ENCODE peak calls at places on chromosomes 4 and X, in six cellular contexts. Z, A, L, B, I and T are unnamed samples.

GRCh38 chrX:97740044-97740443 is 856.3 kb downstream of the RPA4 start:
- DNase-seq in L (no peak), B (no peak), Z (no peak), I (no peak), A (no peak), T (peak; percentile 16)

GRCh38 chr4:143700060-143700419 is 435 bp downstream of the FREM3 start:
- DNase-seq in B (no peak), L (peak; percentile 12), I (no peak), Z (peak; percentile 59), A (no peak), T (no peak)

GRCh38 chrX:40171513-40172168 is 73.9 kb upstream of the BCOR start:
- DNase-seq in A (no peak), I (no peak), L (no peak), Z (peak; percentile 65), B (no peak), T (no peak)

GRCh38 chr4:54877006-54877405 is 219.2 kb downstream of the KIT start:
- DNase-seq in L (no peak), I (no peak), Z (no peak), B (no peak), A (no peak), T (no peak)

GRCh38 chrX:39059866-39060265 is 258.6 kb downstream of the MID1IP1 start:
- DNase-seq in I (no peak), A (no peak), L (no peak), B (no peak), Z (no peak), T (no peak)

GRCh38 chr4:123340381-123340701 is 56.3 kb upstream of the SPRY1 start:
- DNase-seq in Z (no peak), B (no peak), I (no peak), L (peak; percentile 22), A (peak; percentile 78), T (peak; percentile 87)

GRCh38 chr4:40247350-40247749 is 50.5 kb downstream of the RHOH start:
- DNase-seq in A (no peak), Z (no peak), I (no peak), L (no peak), B (no peak), T (no peak)

GRCh38 chr4:55336138-55337034 is 9.7 kb upstream of the SRD5A3 start:
- DNase-seq in B (no peak), A (no peak), I (peak; percentile 22), L (no peak), Z (no peak), T (no peak)

GRCh38 chrX:152641996-152642395 is 4.3 kb downstream of the GABRQ start:
- DNase-seq in L (no peak), Z (no peak), A (no peak), I (peak; percentile 6), B (no peak), T (no peak)

DNA sequence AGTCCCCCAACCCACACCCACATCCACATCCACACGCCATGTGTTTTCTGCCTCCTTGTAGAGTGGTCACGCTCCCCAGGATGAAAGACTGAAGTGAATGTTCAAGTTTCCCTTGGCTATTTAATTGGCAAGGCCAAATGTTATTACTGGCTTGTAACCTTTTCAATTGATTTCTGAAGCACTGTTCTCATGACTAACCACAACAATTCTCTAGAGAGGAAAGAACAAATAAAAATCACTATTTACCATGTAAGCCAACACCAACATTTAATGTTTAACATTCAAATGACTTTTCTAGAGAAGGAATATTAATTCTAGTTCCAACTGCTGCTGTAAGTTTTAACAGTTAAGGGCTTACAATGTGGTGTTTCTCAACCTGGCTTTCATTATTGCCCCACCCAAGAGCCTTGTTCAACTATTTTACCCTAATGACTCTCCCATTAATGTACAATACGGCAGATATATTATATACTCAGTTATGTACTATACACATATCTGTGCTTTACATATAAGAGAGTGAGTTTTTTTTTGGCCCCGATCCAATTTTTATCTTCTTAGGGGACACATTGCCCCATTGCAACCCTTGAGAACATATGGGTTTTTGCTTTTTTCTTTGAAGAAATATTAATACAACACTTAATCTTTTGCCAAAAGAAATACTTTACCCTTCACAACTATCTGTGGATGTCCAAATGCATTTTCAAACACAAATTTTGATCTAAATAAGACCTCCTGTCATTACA is 46.5 kb downstream of the RELL1 start:
- DNase-seq in B (no peak), Z (no peak), L (no peak), A (no peak), I (no peak), T (no peak)
- H3K27ac ChIP-seq in B (no peak overlapping the region), Z (no peak overlapping the region), L (no peak overlapping the region), A (no peak overlapping the region), I (no peak overlapping the region), T (no peak overlapping the region)

GRCh38 chr4:3835527-3836040 is 69.4 kb downstream of the ADRA2C start:
- DNase-seq in L (no peak), I (no peak), B (no peak), A (no peak), Z (no peak), T (no peak)

GRCh38 chr4:3834921-3835521 is 68.8 kb downstream of the ADRA2C start:
- DNase-seq in L (no peak), B (no peak), A (peak; percentile 45), I (no peak), Z (no peak), T (no peak)

GRCh38 chr4:3832536-3833220 is 66.5 kb downstream of the ADRA2C start:
- DNase-seq in I (no peak), L (no peak), B (no peak), A (no peak), Z (peak; percentile 32), T (no peak)

GRCh38 chr4:3833326-3833989 is 67.3 kb downstream of the ADRA2C start:
- DNase-seq in I (no peak), Z (no peak), B (no peak), L (no peak), A (no peak), T (no peak)

DNA sequence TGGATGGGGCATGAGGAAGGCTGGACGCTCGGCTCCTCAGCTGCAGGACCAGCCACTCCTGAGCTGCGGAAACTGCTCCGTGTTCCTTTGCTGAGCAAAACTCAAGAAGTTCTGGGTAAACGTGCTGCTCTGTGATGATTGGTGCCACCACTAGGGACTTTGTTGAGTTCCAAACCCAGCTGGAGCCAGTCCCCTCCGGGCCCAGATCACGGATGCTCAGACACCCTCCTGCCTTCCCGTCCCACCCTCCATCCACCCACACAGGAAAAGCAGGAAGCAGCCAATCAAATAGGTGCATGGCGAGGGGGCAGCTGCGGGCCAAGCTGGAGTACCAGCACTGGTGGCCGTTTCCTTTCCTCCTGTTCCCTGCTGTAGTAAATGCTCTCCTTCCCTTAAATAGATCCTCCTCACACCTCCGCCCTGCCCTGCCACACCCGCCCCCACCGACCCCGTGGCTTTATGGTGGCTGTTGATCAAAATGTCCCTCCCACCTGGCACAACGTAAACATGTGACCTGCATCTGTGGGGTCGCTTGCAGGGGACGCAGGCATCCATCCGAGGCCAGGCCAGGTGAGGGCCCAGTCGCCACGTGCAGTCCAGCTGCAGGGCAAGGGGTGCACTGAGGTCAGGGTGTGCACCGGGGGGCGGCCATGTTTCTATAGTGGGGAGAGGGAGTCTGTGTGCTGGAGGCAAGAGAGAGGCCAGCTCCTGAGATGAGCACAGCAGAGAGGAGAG is 68.2 kb downstream of the ADRA2C start:
- DNase-seq in Z (no peak), I (no peak), B (no peak), A (no peak), L (no peak), T (no peak)
- TF ChIP-seq CTCF in Z (no peak), I (no peak), B (no peak), A (no peak), L (no peak), T (no peak)

DNA sequence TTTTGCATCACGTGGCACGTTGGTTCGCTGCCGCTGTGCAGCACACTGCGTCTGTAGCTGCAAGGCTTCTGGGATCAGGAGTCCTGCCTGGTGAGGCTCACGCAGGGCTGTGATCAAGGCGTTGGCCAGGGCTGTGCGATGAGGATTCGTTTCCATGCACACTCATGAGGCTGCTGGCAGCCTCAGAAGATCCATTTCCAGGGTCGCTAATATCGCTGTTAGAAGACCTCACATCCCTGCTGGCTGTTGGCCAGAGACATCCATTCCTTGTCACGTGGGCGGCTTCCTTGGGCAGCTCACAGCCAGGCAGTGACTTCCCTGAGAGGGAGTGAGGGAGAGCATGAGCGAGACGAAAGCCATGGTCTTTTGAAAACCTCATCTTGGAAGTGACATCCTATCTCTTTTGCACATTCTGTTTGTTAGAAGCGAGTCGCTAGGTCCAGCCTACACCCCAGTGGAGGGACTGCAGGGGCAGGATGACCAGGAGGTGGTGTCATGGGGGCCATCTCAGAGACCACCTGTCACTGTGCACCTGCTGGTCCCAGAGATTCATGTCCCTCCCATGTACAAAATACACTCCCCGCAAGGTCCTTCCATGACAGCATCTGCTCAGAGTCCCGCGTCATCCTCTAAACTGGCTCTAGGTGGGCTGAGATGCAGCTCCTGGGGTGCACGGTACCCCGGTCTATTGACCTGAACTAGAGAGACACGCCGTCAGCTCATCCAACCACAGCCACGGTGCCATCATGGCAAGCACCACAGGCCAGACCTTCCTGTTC is 12.2 kb downstream of the RGS12 start:
- DNase-seq in Z (no peak), I (no peak), A (no peak), L (no peak), B (peak; percentile 66), T (no peak)
- H3K27ac ChIP-seq in Z (no peak overlapping the region), I (no peak overlapping the region), A (no peak overlapping the region), L (no peak overlapping the region), B (no peak overlapping the region), T (no peak overlapping the region)

DNA sequence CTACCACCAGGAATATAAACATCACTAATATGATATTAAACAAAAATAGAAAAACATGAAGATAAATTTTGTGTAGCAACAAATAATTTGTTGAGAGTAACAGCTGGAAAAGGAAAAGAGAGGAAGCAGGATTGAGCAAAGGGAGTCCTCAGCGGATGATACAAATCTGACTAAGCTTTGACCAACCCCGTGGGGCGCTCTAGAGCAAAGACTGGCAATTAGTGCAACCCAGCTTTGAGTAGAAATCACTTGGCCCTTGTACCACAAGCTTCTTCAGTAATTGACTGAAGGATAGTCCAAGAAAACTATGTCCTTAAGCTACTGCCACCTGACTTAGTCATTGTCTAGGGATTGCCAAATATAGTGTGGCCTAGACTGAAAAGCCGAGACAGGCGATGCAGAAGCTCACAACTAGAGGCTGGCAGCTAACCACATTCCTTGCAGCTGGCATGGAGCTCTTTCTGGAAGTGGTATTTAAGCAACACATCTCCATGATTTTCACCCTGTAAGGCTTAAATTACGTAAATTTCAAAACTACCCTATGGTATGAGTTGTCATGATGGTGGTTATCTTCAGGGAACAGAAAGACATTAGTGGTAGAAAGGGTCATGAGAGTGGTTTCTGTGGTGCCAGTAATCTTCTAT is 396.0 kb downstream of the PDGFC start:
- DNase-seq in B (no peak), I (no peak), Z (no peak), L (no peak), A (no peak), T (no peak)
- TF ChIP-seq CTCF in B (no peak), I (no peak), Z (no peak), L (no peak), A (peak; percentile 21), T (no peak)

GRCh38 chrX:53440101-53440500 is 5.9 kb upstream of the HSD17B10 start:
- DNase-seq in I (no peak), A (no peak), L (no peak), B (no peak), Z (no peak), T (no peak)
- H3K27ac ChIP-seq in I (peak overlapping the region; percentile 62), A (no peak overlapping the region), L (no peak overlapping the region), B (peak overlapping the region; percentile 41), Z (peak overlapping the region; percentile 92), T (peak overlapping the region; percentile 92)

DNA sequence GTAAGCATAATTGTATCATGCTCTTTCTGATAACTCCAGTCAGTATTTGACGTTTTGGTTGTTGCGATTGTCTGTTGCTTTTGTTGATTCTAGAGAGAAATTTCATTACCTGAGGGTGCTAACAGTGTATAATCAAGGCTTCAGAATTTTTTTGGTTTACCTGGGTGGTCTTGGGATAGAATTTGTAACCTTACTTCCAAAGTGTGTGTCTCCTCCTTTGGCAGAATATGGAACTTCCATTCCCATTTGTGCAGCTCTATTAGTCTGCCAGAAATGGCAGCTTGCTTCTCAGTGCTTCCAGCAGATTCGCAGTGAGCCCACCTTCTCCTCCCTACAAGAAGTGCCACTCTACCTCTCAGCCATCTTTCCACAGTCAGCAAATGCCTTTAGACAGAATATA is 5.3 kb downstream of the COPS4 start:
- DNase-seq in B (no peak), L (no peak), A (no peak), Z (no peak), I (no peak), T (no peak)
- TF ChIP-seq CTCF in B (no peak), L (no peak), A (no peak), Z (no peak), I (no peak), T (no peak)